ENCODE peak calls at places on chromosomes 11 and 22, in four cellular contexts. One of them, this sample, is unnamed.
A peak's percentile ranks its signal among the peaks of the same experiment; 100 is the strongest.

GRCh38 chr11:66559141-66559861 is 9.1 kb downstream of the CTSF start:
- DNase-seq in ovary: peak; percentile 70
- DNase-seq in NCI-H1105: no peak
- DNase-seq in putamen: no peak
- DNase-seq in this sample: no peak

GRCh38 chr11:77171254-77171653 is 43.2 kb downstream of the MYO7A start:
- DNase-seq in ovary: no peak
- DNase-seq in NCI-H1105: no peak
- DNase-seq in putamen: no peak
- DNase-seq in this sample: no peak

GRCh38 chr11:20117291-20117690 is 43.0 kb downstream of the DBX1 start:
- DNase-seq in ovary: no peak
- DNase-seq in NCI-H1105: no peak
- DNase-seq in putamen: no peak
- DNase-seq in this sample: no peak

GRCh38 chr22:37822079-37822833 is 926 bp upstream of the GALR3 start:
- DNase-seq in ovary: no peak
- DNase-seq in NCI-H1105: no peak
- DNase-seq in putamen: no peak
- DNase-seq in this sample: no peak

GRCh38 chr11:96337541-96338530 is 5.2 kb downstream of the MAML2 start:
- DNase-seq in ovary: no peak
- DNase-seq in NCI-H1105: no peak
- DNase-seq in putamen: peak; percentile 36
- DNase-seq in this sample: peak; percentile 18

GRCh38 chr22:40022536-40023225 is 27.9 kb downstream of the FAM83F start:
- DNase-seq in ovary: no peak
- DNase-seq in NCI-H1105: no peak
- DNase-seq in putamen: no peak
- DNase-seq in this sample: no peak

GRCh38 chr22:22342697-22343602 is 98.4 kb downstream of the VPREB1 start:
- DNase-seq in ovary: no peak
- DNase-seq in NCI-H1105: peak; percentile 53
- DNase-seq in putamen: no peak
- DNase-seq in this sample: peak; percentile 80

GRCh38 chr11:66326261-66327111 is 9.6 kb upstream of the CD248 start:
- DNase-seq in ovary: no peak
- DNase-seq in NCI-H1105: no peak
- DNase-seq in putamen: no peak
- DNase-seq in this sample: no peak

GRCh38 chr11:2264366-2265011 is 5.9 kb downstream of the ASCL2 start:
- DNase-seq in ovary: no peak
- DNase-seq in NCI-H1105: no peak
- DNase-seq in putamen: no peak
- DNase-seq in this sample: no peak

GRCh38 chr11:24196733-24197132 is 300.1 kb upstream of the LUZP2 start:
- DNase-seq in ovary: no peak
- DNase-seq in NCI-H1105: no peak
- DNase-seq in putamen: no peak
- DNase-seq in this sample: no peak

GRCh38 chr22:25404556-25404922 is 159.9 kb upstream of the GRK3 start:
- DNase-seq in ovary: peak; percentile 44
- DNase-seq in NCI-H1105: no peak
- DNase-seq in putamen: no peak
- DNase-seq in this sample: no peak

GRCh38 chr11:2271077-2271326 is 614 bp upstream of the ASCL2 start:
- DNase-seq in ovary: no peak
- DNase-seq in NCI-H1105: no peak
- DNase-seq in putamen: no peak
- DNase-seq in this sample: peak; percentile 35

GRCh38 chr11:116224154-116224888 is 548.5 kb downstream of the BUD13 start:
- DNase-seq in ovary: peak; percentile 18
- DNase-seq in NCI-H1105: peak; percentile 72
- DNase-seq in putamen: peak; percentile 45
- DNase-seq in this sample: peak; percentile 66

GRCh38 chr22:20793386-20794131 is 19.6 kb downstream of the SERPIND1 start:
- DNase-seq in ovary: no peak
- DNase-seq in NCI-H1105: no peak
- DNase-seq in putamen: peak; percentile 51
- DNase-seq in this sample: no peak

GRCh38 chr22:29351891-29352290 is 36.4 kb upstream of the RASL10A start:
- DNase-seq in ovary: no peak
- DNase-seq in NCI-H1105: no peak
- DNase-seq in putamen: no peak
- DNase-seq in this sample: no peak

GRCh38 chr11:47413351-47413750 is 5.0 kb downstream of the SLC39A13 start:
- DNase-seq in ovary: no peak
- DNase-seq in NCI-H1105: no peak
- DNase-seq in putamen: no peak
- DNase-seq in this sample: no peak

GRCh38 chr11:93700830-93701229 is 39.3 kb downstream of the CEP295 start:
- DNase-seq in ovary: no peak
- DNase-seq in NCI-H1105: no peak
- DNase-seq in putamen: no peak
- DNase-seq in this sample: no peak

GRCh38 chr22:20957118-20957690 is 9.9 kb upstream of the AIFM3 start:
- DNase-seq in ovary: no peak
- DNase-seq in NCI-H1105: no peak
- DNase-seq in putamen: no peak
- DNase-seq in this sample: no peak

This sample was measured in head of caudate nucleus.